ENCODE peak calls at places on chromosomes 16 and 17, in eight cellular contexts. H is PC-3, C is SK-N-SH, A is GM23338, S is neural progenitor cell, Q is hepatocyte, N is HCT116, V is MM.1S. K is an unnamed sample. For H3K27me3, the result is how much of the 10 kb centered on the place peaks cover.

GRCh38 chr17:70158180-70158579 is 11.2 kb upstream of the KCNJ2 start:
- DNase-seq in H (no peak), N (no peak), S (no peak), C (no peak), Q (no peak), V (no peak), A (no peak), K (no peak)

GRCh38 chr16:11312718-11313492 is 31.8 kb upstream of the PRM1 start:
- DNase-seq in N (peak), V (peak), Q (peak), H (peak), S (no peak), A (peak), C (no peak), K (peak)

GRCh38 chr17:6392609-6393367 is 42.1 kb downstream of the AIPL1 start:
- DNase-seq in N (no peak), H (no peak), Q (peak), A (peak), V (no peak), C (no peak), S (no peak), K (no peak)

GRCh38 chr17:15884731-15885130 is 60.2 kb upstream of the ADORA2B start:
- DNase-seq in Q (no peak), H (peak), N (no peak), C (no peak), V (no peak), A (no peak), S (no peak), K (no peak)

GRCh38 chr16:80804451-80805383 is at the start of gene CDYL2:
- DNase-seq in N (no peak), V (peak), S (peak), A (peak), Q (peak), C (peak), H (peak), K (peak)

GRCh38 chr17:68378202-68379149 is 78.8 kb downstream of the WIPI1 start:
- DNase-seq in C (peak), V (no peak), N (peak), A (peak), H (peak), Q (peak), S (peak), K (peak)

GRCh38 chr17:57319806-57320205 is 63.5 kb downstream of the MSI2 start:
- DNase-seq in H (no peak), S (no peak), V (no peak), C (no peak), Q (no peak), N (no peak), A (no peak), K (no peak)

GRCh38 chr17:42284566-42284965 is 3.7 kb upstream of the STAT5A start:
- DNase-seq in N (no peak), C (no peak), A (no peak), S (no peak), Q (no peak), H (no peak), V (no peak), K (no peak)

GRCh38 chr16:89072216-89073130 is 21.2 kb upstream of the ACSF3 start:
- DNase-seq in H (no peak), V (no peak), A (no peak), N (no peak), C (peak), S (no peak), Q (peak), K (peak)

GRCh38 chr17:46881015-46881414 is 29.6 kb downstream of the WNT9B start:
- DNase-seq in S (no peak), V (no peak), Q (no peak), A (no peak), C (no peak), H (no peak), N (no peak), K (no peak)

GRCh38 chr17:63140255-63140654 is 174.2 kb downstream of the TANC2 start:
- DNase-seq in C (no peak), S (no peak), A (no peak), H (peak), N (no peak), Q (no peak), V (peak), K (peak)

GRCh38 chr17:81912441-81913309 is 1.5 kb upstream of the PCYT2 start:
- DNase-seq in S (no peak), A (no peak), Q (peak), V (no peak), H (peak), C (no peak), N (peak), K (no peak)

DNA sequence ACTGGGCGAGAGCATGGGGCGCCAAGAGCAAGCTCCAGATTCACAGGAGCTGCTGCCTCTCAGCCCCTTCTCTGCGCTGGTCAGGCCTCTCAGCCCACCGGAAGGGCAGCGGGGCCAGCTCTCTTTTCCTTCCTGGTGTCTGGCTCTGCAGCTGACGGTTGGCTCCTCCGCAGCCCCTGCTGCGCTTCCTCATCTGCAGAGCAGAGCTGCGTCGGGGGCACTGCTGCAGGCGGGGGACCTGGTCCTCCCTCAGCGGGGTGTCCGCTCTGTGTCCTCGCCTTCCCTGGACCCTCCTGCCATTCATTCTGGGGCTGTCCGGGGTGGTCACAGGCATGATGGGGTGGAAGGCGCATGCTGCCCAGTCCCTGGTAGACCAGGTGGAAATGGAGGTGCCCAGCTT is 84.6 kb downstream of the IRF8 start:
- DNase-seq in S (no peak), H (no peak), A (no peak), Q (no peak), N (no peak), C (no peak), V (no peak), K (no peak)
- H3K27me3 ChIP-seq in S (under half), H (half or more), A (under half), Q (under half), N (half or more), C (half or more), V (half or more), K (half or more)

DNA sequence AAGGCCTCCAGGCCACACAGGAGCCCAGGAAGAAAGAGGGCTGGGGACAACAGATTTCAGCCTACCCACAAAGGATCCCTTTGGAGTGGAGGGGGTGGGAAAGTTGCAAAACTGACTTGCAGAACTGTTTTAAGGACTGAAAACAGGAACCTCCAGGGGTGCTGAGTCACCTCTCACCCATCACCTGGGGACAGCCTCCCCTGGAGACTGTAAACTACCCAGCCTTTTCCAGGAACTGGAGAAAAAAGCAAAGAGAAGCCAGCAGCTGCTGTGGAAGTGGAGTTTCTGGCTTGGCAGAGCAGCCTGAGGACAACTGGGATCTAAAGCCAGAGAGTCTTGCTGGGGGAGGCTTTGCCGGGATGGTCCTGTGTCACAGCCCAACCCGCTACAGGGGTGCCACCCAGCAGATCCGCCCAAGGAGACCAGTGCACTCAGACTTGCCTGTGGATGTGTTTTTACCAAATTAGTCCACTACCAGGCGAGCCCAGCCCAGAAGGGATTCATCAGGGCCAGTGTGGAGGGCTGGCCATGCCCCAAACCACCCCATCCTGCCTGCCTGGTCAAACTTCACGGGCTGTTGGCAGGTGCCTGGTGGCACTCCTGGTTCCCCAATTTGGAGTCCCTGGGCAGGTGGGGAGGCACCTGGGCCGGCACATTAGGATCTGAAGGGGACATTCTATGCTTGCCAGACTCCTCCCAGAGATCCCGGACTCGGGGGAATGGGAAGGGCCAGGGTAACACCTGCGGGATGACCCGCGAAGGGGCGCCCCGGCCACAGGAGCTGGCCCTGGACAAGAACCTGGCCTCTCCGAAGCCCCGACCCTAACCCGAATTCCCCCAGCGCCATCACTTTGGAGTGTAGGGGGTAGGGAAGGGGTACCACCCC is 832 bp downstream of the MSRB1 start:
- DNase-seq in S (no peak), H (peak), C (no peak), A (no peak), N (no peak), Q (no peak), V (no peak), K (peak)
- TF ChIP-seq EZH2phosphoT487 in S (no peak), H (no peak), C (no peak), A (no peak), N (no peak), Q (no peak), V (no peak), K (no peak)

GRCh38 chr17:79089720-79090502 is 15.3 kb downstream of the ENGASE start:
- DNase-seq in N (no peak), C (no peak), V (no peak), A (no peak), Q (no peak), S (no peak), H (no peak), K (peak)
- H3K27me3 ChIP-seq in N (under half), C (under half), V (under half), A (under half), Q (under half), S (under half), H (under half), K (under half)

GRCh38 chr17:17737938-17738894 is 57.0 kb downstream of the RAI1 start:
- DNase-seq in V (no peak), H (no peak), S (peak), Q (peak), N (no peak), C (peak), A (peak), K (no peak)
- TF ChIP-seq EZH2phosphoT487 in V (no peak), H (no peak), S (no peak), Q (no peak), N (no peak), C (no peak), A (no peak), K (no peak)

GRCh38 chr16:703406-703805 is 2.2 kb downstream of the FBXL16 start:
- DNase-seq in H (no peak), C (no peak), V (no peak), Q (no peak), N (no peak), A (no peak), S (no peak), K (no peak)
- H3K27me3 ChIP-seq in H (under half), C (under half), V (half or more), Q (half or more), N (under half), A (half or more), S (half or more), K (under half)

GRCh38 chr16:588639-588888 is 1.3 kb upstream of the RAB40C start:
- DNase-seq in A (peak), V (peak), S (peak), Q (peak), H (peak), N (no peak), C (peak), K (peak)
- TF ChIP-seq EZH2phosphoT487 in A (no peak), V (no peak), S (no peak), Q (no peak), H (no peak), N (no peak), C (no peak), K (no peak)

GRCh38 chr16:68426355-68426652 is 22.0 kb downstream of the SMPD3 start:
- DNase-seq in V (no peak), Q (no peak), N (no peak), H (peak), C (no peak), S (no peak), A (no peak), K (peak)

GRCh38 chr16:68429081-68429740 is 19.1 kb downstream of the SMPD3 start:
- DNase-seq in Q (no peak), N (no peak), H (no peak), A (no peak), V (no peak), S (no peak), C (no peak), K (no peak)

GRCh38 chr16:68425498-68426354 is 22.6 kb downstream of the SMPD3 start:
- DNase-seq in C (no peak), V (no peak), N (no peak), H (no peak), A (no peak), S (no peak), Q (no peak), K (no peak)

GRCh38 chr16:68423771-68424170 is 24.5 kb downstream of the SMPD3 start:
- DNase-seq in C (no peak), H (no peak), A (no peak), V (no peak), Q (no peak), S (no peak), N (no peak), K (no peak)

DNA sequence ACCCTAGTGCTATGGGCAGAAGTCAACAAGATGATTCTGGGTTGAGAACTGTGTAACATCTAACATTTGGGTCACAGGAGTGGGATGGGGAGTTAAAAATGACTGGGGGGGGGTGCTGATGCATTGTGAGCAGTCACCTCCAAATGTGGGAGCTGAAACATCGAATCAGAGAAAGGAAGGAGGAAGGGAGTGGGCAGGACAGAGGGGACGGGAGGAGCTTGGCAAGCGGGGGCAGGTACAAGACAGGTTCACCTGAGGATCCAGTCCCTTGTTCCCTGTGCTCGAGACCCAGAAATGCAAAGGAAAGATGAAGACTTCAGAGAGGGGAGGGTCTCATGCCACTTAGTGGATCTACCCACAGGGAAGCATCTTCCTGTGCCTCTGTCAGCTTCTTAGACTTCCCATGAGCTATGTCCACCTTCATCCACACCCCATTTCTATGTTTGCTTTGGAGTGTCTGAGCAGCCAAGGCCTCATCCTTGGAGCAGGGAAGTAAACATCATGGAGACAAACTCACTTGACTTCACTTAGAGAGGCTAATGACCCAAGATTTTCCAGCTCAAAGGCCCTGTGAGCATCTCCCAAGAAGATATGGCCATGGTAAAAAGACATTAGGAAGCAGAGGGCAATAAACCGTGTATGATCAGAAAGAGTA is 20.5 kb downstream of the SMPD3 start:
- DNase-seq in C (no peak), V (no peak), A (no peak), H (no peak), Q (no peak), S (no peak), N (no peak), K (no peak)
- H3K27me3 ChIP-seq in C (under half), V (under half), A (under half), H (under half), Q (under half), S (under half), N (under half), K (under half)

K was measured in GM23248.